ENCODE peak calls at places on chromosomes 1 and 21, in seven cellular contexts. R is AG08396, Q is left ventricle myocardium inferior, F is cardiac fibroblast, Y is cardiac septum, G is COR-L47, J is lung. C is an unnamed sample.

GRCh38 chr1:2108213-2108876 is 58.1 kb downstream of the PRKCZ start:
- DNase-seq in J (no peak), F (peak), G (no peak), R (peak), Q (no peak), Y (no peak), C (no peak)

GRCh38 chr1:118985611-118986290 is 2.4 kb downstream of the TBX15 start:
- DNase-seq in J (no peak), Y (no peak), Q (no peak), F (no peak), R (peak), G (no peak), C (no peak)

GRCh38 chr1:164733070-164733469 is 174.1 kb downstream of the PBX1 start:
- DNase-seq in G (no peak), J (no peak), Q (no peak), Y (no peak), F (no peak), R (no peak), C (no peak)

GRCh38 chr21:17658931-17659330 is 46.2 kb upstream of the BTG3 start:
- DNase-seq in R (no peak), Q (no peak), G (no peak), J (no peak), Y (no peak), F (no peak), C (no peak)

GRCh38 chr1:97262842-97263241 is 541.3 kb downstream of the PTBP2 start:
- DNase-seq in G (no peak), R (no peak), F (no peak), Y (no peak), Q (no peak), J (no peak), C (no peak)

GRCh38 chr1:91500756-91501526 is at the start of gene CDC7:
- DNase-seq in Y (peak), J (peak), F (peak), Q (peak), R (peak), G (peak), C (peak)

GRCh38 chr1:237383825-237384612 is 342.0 kb downstream of the RYR2 start:
- DNase-seq in R (peak), Q (no peak), J (no peak), G (no peak), Y (no peak), F (peak), C (no peak)

GRCh38 chr1:97634758-97635157 is 286.1 kb downstream of the DPYD start:
- DNase-seq in Y (no peak), F (no peak), G (no peak), J (no peak), R (no peak), Q (no peak), C (no peak)

GRCh38 chr21:37074546-37074945 is 1.5 kb downstream of the TTC3 start:
- DNase-seq in Q (no peak), R (no peak), J (no peak), F (no peak), Y (no peak), G (no peak), C (no peak)